ENCODE peak calls at places on chromosomes 13 and 19, in eight cellular contexts. O is Ammon's horn, H is HS-5, I is aorta, W is T1000, L is progenitor cell of endocrine pancreas, R is GM23338, D is breast epithelium. F is an unnamed sample.

GRCh38 chr13:24605923-24606372 is 74.3 kb upstream of the ATP12A start:
- DNase-seq in O (no peak), H (peak), I (peak), W (no peak), L (no peak), R (peak), D (no peak), F (peak)

GRCh38 chr13:98026457-98026857 is 73.0 kb downstream of the IPO5 start:
- DNase-seq in O (no peak), H (no peak), I (no peak), W (no peak), L (no peak), R (peak), D (no peak), F (peak)

GRCh38 chr19:58581227-58582141 is 8.3 kb upstream of the MZF1 start:
- DNase-seq in O (peak), H (no peak), I (peak), W (no peak), L (peak), R (peak), D (no peak), F (peak)

GRCh38 chr13:43787518-43787891 is 733 bp upstream of the ENOX1 start:
- DNase-seq in O (no peak), H (no peak), I (no peak), W (no peak), L (no peak), R (peak), D (no peak), F (no peak)

GRCh38 chr19:49374665-49375434 is 11.2 kb downstream of the DKKL1 start:
- DNase-seq in O (no peak), H (no peak), I (no peak), W (no peak), L (no peak), R (no peak), D (no peak), F (no peak)

GRCh38 chr19:40472516-40472915 is 5.7 kb downstream of the SPTBN4 start:
- DNase-seq in O (no peak), H (no peak), I (no peak), W (no peak), L (no peak), R (no peak), D (no peak), F (no peak)

GRCh38 chr19:38264486-38265212 is at the start of gene SPINT2:
- DNase-seq in O (no peak), H (no peak), I (peak), W (no peak), L (peak), R (peak), D (no peak), F (no peak)

GRCh38 chr13:23679214-23679613 is 109.0 kb downstream of the TNFRSF19 start:
- DNase-seq in O (no peak), H (peak), I (no peak), W (no peak), L (no peak), R (no peak), D (no peak), F (no peak)

GRCh38 chr13:23960566-23961156 is 63.4 kb upstream of the C1QTNF9B start:
- DNase-seq in O (no peak), H (no peak), I (no peak), W (no peak), L (no peak), R (peak), D (no peak), F (peak)

GRCh38 chr19:37506387-37507166 is at the start of gene ZNF793:
- DNase-seq in O (peak), H (no peak), I (peak), W (peak), L (peak), R (peak), D (peak), F (peak)

GRCh38 chr13:104525467-104525866 is 1459.2 kb upstream of the SLC10A2 start:
- DNase-seq in O (no peak), H (no peak), I (no peak), W (no peak), L (no peak), R (no peak), D (no peak), F (no peak)

GRCh38 chr13:42553098-42554046 is 20.6 kb upstream of the TNFSF11 start:
- DNase-seq in O (no peak), H (no peak), I (no peak), W (no peak), L (no peak), R (no peak), D (no peak), F (peak)

GRCh38 chr13:30192320-30193093 is 114.8 kb downstream of the KATNAL1 start:
- DNase-seq in O (no peak), H (no peak), I (no peak), W (no peak), L (no peak), R (no peak), D (no peak), F (no peak)

F was measured in myocyte.